ENCODE peak calls at places on chromosomes 4 and X, in eight cellular contexts. M is suprapubic skin, J is ascending aorta, R is A549, N is AG09319, H is HL-60, Y is HFF-Myc, P is foreskin fibroblast. B is an unnamed sample.

GRCh38 chr4:1171306-1172227 is 816 bp downstream of the SPON2 start:
- DNase-seq in M (peak; percentile 70), H (no peak), Y (no peak), P (peak; percentile 42), N (no peak), J (no peak), R (no peak), B (peak; percentile 89)

GRCh38 chrX:41097326-41097725 is 12.1 kb downstream of the USP9X start:
- DNase-seq in H (no peak), P (no peak), N (no peak), J (no peak), M (no peak), Y (no peak), R (no peak), B (no peak)

GRCh38 chrX:18674788-18675735 is 3.2 kb upstream of the RS1 start:
- DNase-seq in Y (peak; percentile 35), J (no peak), P (peak; percentile 78), R (peak; percentile 62), M (peak; percentile 80), N (peak; percentile 35), H (peak; percentile 67), B (peak; percentile 64)

GRCh38 chr4:88870428-88870827 is 172.8 kb upstream of the NAP1L5 start:
- DNase-seq in M (no peak), J (no peak), H (no peak), Y (no peak), N (no peak), R (no peak), P (no peak), B (no peak)

GRCh38 chrX:46325312-46325877 is 219.8 kb downstream of the ZNF674 start:
- DNase-seq in P (peak; percentile 67), J (no peak), Y (no peak), M (no peak), N (peak; percentile 4), H (no peak), R (peak; percentile 80), B (no peak)

GRCh38 chr4:74632634-74633033 is 161.7 kb downstream of the BTC start:
- DNase-seq in N (peak; percentile 27), Y (peak; percentile 86), M (no peak), J (peak; percentile 8), H (peak; percentile 93), P (peak; percentile 97), R (no peak), B (peak; percentile 29)

GRCh38 chr4:145808021-145808650 is 128.2 kb downstream of the C4orf51 start:
- DNase-seq in Y (peak; percentile 87), H (no peak), P (peak; percentile 91), R (peak; percentile 66), J (no peak), N (peak; percentile 61), M (no peak), B (peak; percentile 21)

GRCh38 chr4:39976945-39977488 is 694 bp downstream of the PDS5A start:
- DNase-seq in P (no peak), N (no peak), M (no peak), H (peak; percentile 36), J (no peak), R (no peak), Y (no peak), B (peak; percentile 90)

GRCh38 chr4:86497131-86497530 is 97.0 kb upstream of the PTPN13 start:
- DNase-seq in N (no peak), Y (no peak), H (no peak), J (no peak), M (no peak), R (no peak), P (peak; percentile 75), B (no peak)

GRCh38 chr4:88803600-88804096 is 106.0 kb upstream of the NAP1L5 start:
- DNase-seq in H (no peak), P (peak; percentile 96), R (no peak), J (no peak), M (peak; percentile 65), N (peak; percentile 76), Y (peak; percentile 54), B (peak; percentile 83)

GRCh38 chr4:43776371-43776770 is 672.2 kb downstream of the KCTD8 start:
- DNase-seq in Y (no peak), R (peak; percentile 0), H (no peak), P (no peak), J (no peak), M (no peak), N (no peak), B (no peak)

GRCh38 chr4:81445196-81445595 is 26.5 kb downstream of the RASGEF1B start:
- DNase-seq in J (no peak), M (no peak), N (no peak), R (no peak), P (no peak), Y (no peak), H (no peak), B (no peak)

GRCh38 chr4:150501019-150501727 is 80.8 kb upstream of the MAB21L2 start:
- DNase-seq in J (no peak), H (peak; percentile 5), M (no peak), Y (no peak), P (peak; percentile 92), N (peak; percentile 44), R (peak; percentile 8), B (no peak)

GRCh38 chrX:38220024-38220935 is at the start of gene SRPX:
- DNase-seq in N (no peak), H (peak; percentile 62), M (peak; percentile 64), J (no peak), P (peak; percentile 86), R (peak; percentile 21), Y (peak; percentile 46), B (no peak)

GRCh38 chrX:13742397-13743176 is 8.0 kb downstream of the OFD1 start:
- DNase-seq in N (no peak), H (peak; percentile 59), R (no peak), Y (no peak), J (no peak), P (no peak), M (no peak), B (no peak)

GRCh38 chrX:152819732-152820131 is 10.8 kb downstream of the CETN2 start:
- DNase-seq in R (no peak), P (peak; percentile 71), Y (no peak), M (no peak), J (no peak), H (no peak), N (no peak), B (no peak)

GRCh38 chr4:48490680-48491513 is 845 bp downstream of the ZAR1 start:
- DNase-seq in Y (no peak), P (no peak), R (no peak), N (no peak), J (no peak), M (no peak), H (peak; percentile 9), B (no peak)

GRCh38 chr4:26964994-26965393 is 104.4 kb downstream of the STIM2 start:
- DNase-seq in N (no peak), M (no peak), H (no peak), J (no peak), Y (no peak), R (no peak), P (no peak), B (no peak)

GRCh38 chr4:154208424-154208823 is 283.2 kb downstream of the DCHS2 start:
- DNase-seq in J (no peak), H (no peak), Y (no peak), R (no peak), P (peak; percentile 47), N (no peak), M (no peak), B (no peak)

GRCh38 chrX:153381684-153382532 is 19.2 kb downstream of the PNMA6E start:
- DNase-seq in P (peak; percentile 86), Y (peak; percentile 39), M (no peak), N (peak; percentile 91), H (peak; percentile 33), J (no peak), R (peak; percentile 19), B (no peak)

GRCh38 chr4:165199722-165200121 is 7.6 kb upstream of the KLHL2 start:
- DNase-seq in H (no peak), M (no peak), J (no peak), P (peak; percentile 59), N (no peak), R (no peak), Y (no peak), B (no peak)

DNA sequence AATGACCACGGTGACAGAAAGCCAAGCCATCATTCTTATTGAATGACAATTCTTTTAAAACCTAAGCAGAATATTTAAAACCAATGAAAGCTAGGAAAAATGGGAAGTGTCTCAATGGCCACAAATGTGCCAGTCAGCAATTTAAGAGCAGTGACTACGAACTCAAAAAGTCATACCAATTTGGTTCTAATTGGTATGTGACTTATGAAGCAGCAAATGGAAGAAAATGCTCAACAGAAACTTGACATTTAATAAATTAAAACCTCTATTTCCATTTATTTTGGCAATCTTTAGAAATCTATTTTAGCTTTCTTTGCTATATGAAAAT is 25.7 kb upstream of the BCLAF3 start:
- DNase-seq in P (no peak), J (no peak), N (no peak), Y (no peak), M (no peak), H (no peak), R (no peak), B (no peak)
- TF ChIP-seq CTCF in P (no peak), J (no peak), N (no peak), Y (no peak), M (no peak), H (no peak), R (no peak), B (no peak)

GRCh38 chr4:122003335-122003734 is 51.5 kb upstream of the TRPC3 start:
- DNase-seq in J (no peak), N (no peak), H (peak; percentile 51), Y (no peak), R (peak; percentile 28), M (no peak), P (peak; percentile 37), B (no peak)
- TF ChIP-seq CTCF in J (peak; percentile 19), N (no peak), H (peak; percentile 53), Y (peak; percentile 48), R (peak; percentile 22), M (no peak), P (peak; percentile 20), B (no peak)

GRCh38 chrX:53018627-53019026 is 30.0 kb upstream of the GPR173 start:
- DNase-seq in R (no peak), N (no peak), M (no peak), P (no peak), H (no peak), J (no peak), Y (no peak), B (no peak)
- TF ChIP-seq CTCF in R (no peak), N (no peak), M (no peak), P (no peak), H (no peak), J (no peak), Y (no peak), B (no peak)

GRCh38 chrX:54785901-54786300 is 12.2 kb downstream of the ITIH6 start:
- DNase-seq in R (no peak), J (no peak), N (no peak), Y (no peak), M (no peak), H (peak; percentile 5), P (peak; percentile 4), B (no peak)

GRCh38 chrX:54788446-54788845 is 9.6 kb downstream of the ITIH6 start:
- DNase-seq in R (no peak), Y (no peak), N (no peak), M (no peak), H (no peak), J (no peak), P (no peak), B (no peak)

DNA sequence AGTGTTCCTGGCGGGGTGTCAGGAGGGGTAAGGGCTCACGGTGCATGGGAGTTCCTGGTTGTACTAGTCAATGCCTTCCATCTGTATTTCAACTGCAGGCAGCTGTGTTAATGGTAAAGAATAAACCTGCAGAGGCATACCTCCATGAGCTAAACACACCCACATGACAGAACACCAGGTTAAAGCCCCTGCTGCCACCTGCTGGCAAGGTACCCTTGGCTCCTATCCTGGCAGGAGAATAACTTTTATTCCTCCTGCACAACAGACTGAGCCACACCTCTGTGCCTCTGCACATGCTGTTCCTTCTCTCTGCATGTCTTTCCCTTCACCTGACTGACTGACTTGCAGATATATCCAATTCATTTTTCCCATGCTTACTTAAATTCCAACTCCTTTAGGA is 11.1 kb downstream of the ITIH6 start:
- DNase-seq in M (no peak), J (no peak), P (no peak), N (no peak), H (no peak), Y (no peak), R (no peak), B (no peak)
- TF ChIP-seq CTCF in M (no peak), J (no peak), P (no peak), N (no peak), H (no peak), Y (no peak), R (no peak), B (no peak)